ENCODE peak calls at places on chromosomes 2 and 18, in five cellular contexts. U, K, J, M and W are unnamed samples.

GRCh38 chr2:125169764-125170146 is 1144.7 kb downstream of the CNTNAP5 start:
- DNase-seq in U (no peak), K (no peak), J (no peak), M (no peak), W (no peak)

GRCh38 chr2:122960727-122961641 is 1064.1 kb upstream of the CNTNAP5 start:
- DNase-seq in U (no peak), K (no peak), J (no peak), M (no peak), W (no peak)

GRCh38 chr2:196660264-196660663 is 20.7 kb downstream of the CCDC150 start:
- DNase-seq in U (no peak), K (no peak), J (no peak), M (no peak), W (no peak)

GRCh38 chr2:184558713-184559464 is 39.4 kb upstream of the ZNF804A start:
- DNase-seq in U (no peak), K (no peak), J (no peak), M (no peak), W (no peak)

GRCh38 chr2:25483584-25484266 is 142.0 kb upstream of the DNMT3A start:
- DNase-seq in U (no peak), K (no peak), J (no peak), M (no peak), W (no peak)

GRCh38 chr2:226131299-226131784 is 668.3 kb downstream of the IRS1 start:
- DNase-seq in U (no peak), K (no peak), J (no peak), M (no peak), W (no peak)

GRCh38 chr2:45754087-45755015 is 102.9 kb downstream of the PRKCE start:
- DNase-seq in U (no peak), K (no peak), J (no peak), M (no peak), W (no peak)

GRCh38 chr2:223725986-223726970 is 111.1 kb downstream of the AP1S3 start:
- DNase-seq in U (no peak), K (no peak), J (no peak), M (no peak), W (no peak)

GRCh38 chr2:172098287-172098649 is 4.4 kb downstream of the DLX2 start:
- DNase-seq in U (no peak), K (no peak), J (no peak), M (peak), W (no peak)

GRCh38 chr2:181777654-181778053 is 97.3 kb upstream of the NEUROD1 start:
- DNase-seq in U (no peak), K (no peak), J (no peak), M (no peak), W (no peak)

GRCh38 chr2:191105082-191105481 is 45.7 kb downstream of the STAT4 start:
- DNase-seq in U (no peak), K (no peak), J (no peak), M (no peak), W (no peak)

GRCh38 chr2:71606244-71606643 is 152.9 kb downstream of the DYSF start:
- DNase-seq in U (no peak), K (peak), J (no peak), M (no peak), W (no peak)

GRCh38 chr18:13300796-13301195 is 82.2 kb downstream of the LDLRAD4 start:
- DNase-seq in U (no peak), K (no peak), J (no peak), M (no peak), W (no peak)

GRCh38 chr2:195094330-195094729 is 562.7 kb upstream of the SLC39A10 start:
- DNase-seq in U (no peak), K (no peak), J (no peak), M (no peak), W (no peak)

GRCh38 chr18:76456823-76457222 is 38.2 kb downstream of the ZNF516 start:
- DNase-seq in U (no peak), K (no peak), J (no peak), M (no peak), W (no peak)

GRCh38 chr2:117859924-117860647 is 45.6 kb downstream of the DDX18 start:
- DNase-seq in U (no peak), K (no peak), J (no peak), M (no peak), W (no peak)

GRCh38 chr2:167196461-167197252 is 308.4 kb downstream of the XIRP2 start:
- DNase-seq in U (no peak), K (no peak), J (no peak), M (no peak), W (no peak)

GRCh38 chr2:182827182-182827879 is 39.1 kb downstream of the FRZB start:
- DNase-seq in U (no peak), K (no peak), J (no peak), M (no peak), W (no peak)

GRCh38 chr2:5544205-5544786 is 147.9 kb upstream of the SOX11 start:
- DNase-seq in U (no peak), K (no peak), J (no peak), M (no peak), W (no peak)

GRCh38 chr2:234839285-234839684 is 112.5 kb upstream of the SH3BP4 start:
- DNase-seq in U (no peak), K (no peak), J (no peak), M (no peak), W (no peak)

GRCh38 chr2:12222561-12222960 is 476.1 kb downstream of the LPIN1 start:
- DNase-seq in U (no peak), K (no peak), J (no peak), M (no peak), W (no peak)

GRCh38 chr2:185144159-185144919 is 546.0 kb downstream of the ZNF804A start:
- DNase-seq in U (no peak), K (no peak), J (no peak), M (no peak), W (no peak)

GRCh38 chr2:108403494-108403893 is 25.7 kb downstream of the SULT1C4 start:
- DNase-seq in U (peak), K (no peak), J (no peak), M (no peak), W (no peak)

GRCh38 chr2:70463581-70463980 is 90.0 kb downstream of the TGFA start:
- DNase-seq in U (no peak), K (no peak), J (no peak), M (no peak), W (no peak)

GRCh38 chr2:943461-943797 is 7.2 kb upstream of the SNTG2 start:
- DNase-seq in U (no peak), K (no peak), J (no peak), M (no peak), W (no peak)

GRCh38 chr18:73942081-73942625 is 205.5 kb downstream of the FBXO15 start:
- DNase-seq in U (no peak), K (no peak), J (no peak), M (no peak), W (no peak)

GRCh38 chr2:182240862-182241371 is 185.9 kb downstream of the PDE1A start:
- DNase-seq in U (peak), K (peak), J (no peak), M (peak), W (no peak)

GRCh38 chr18:39994521-39994920 is 1960.5 kb upstream of the PIK3C3 start:
- DNase-seq in U (no peak), K (no peak), J (no peak), M (no peak), W (no peak)

GRCh38 chr2:163909411-163910080 is 173.7 kb upstream of the FIGN start:
- DNase-seq in U (no peak), K (no peak), J (no peak), M (no peak), W (no peak)

GRCh38 chr2:99697811-99698568 is 208.2 kb upstream of the REV1 start:
- DNase-seq in U (no peak), K (no peak), J (no peak), M (no peak), W (no peak)

GRCh38 chr2:42809876-42810125 is 17.4 kb upstream of the HAAO start:
- DNase-seq in U (peak), K (peak), J (peak), M (no peak), W (peak)

GRCh38 chr2:149908731-149909690 is 321.4 kb upstream of the MMADHC start:
- DNase-seq in U (no peak), K (no peak), J (no peak), M (no peak), W (no peak)

GRCh38 chr18:55381277-55381676 is 206.7 kb downstream of the TCF4 start:
- DNase-seq in U (no peak), K (no peak), J (no peak), M (no peak), W (no peak)

GRCh38 chr2:206981739-206982336 is 42.5 kb downstream of the CPO start:
- DNase-seq in U (peak), K (peak), J (peak), M (peak), W (peak)

GRCh38 chr2:206979922-206980321 is 40.6 kb downstream of the CPO start:
- DNase-seq in U (no peak), K (no peak), J (no peak), M (no peak), W (no peak)

GRCh38 chr2:206982360-206982759 is 43.0 kb downstream of the CPO start:
- DNase-seq in U (no peak), K (no peak), J (no peak), M (no peak), W (no peak)

GRCh38 chr2:206980413-206980812 is 41.1 kb downstream of the CPO start:
- DNase-seq in U (no peak), K (no peak), J (no peak), M (no peak), W (no peak)

DNA sequence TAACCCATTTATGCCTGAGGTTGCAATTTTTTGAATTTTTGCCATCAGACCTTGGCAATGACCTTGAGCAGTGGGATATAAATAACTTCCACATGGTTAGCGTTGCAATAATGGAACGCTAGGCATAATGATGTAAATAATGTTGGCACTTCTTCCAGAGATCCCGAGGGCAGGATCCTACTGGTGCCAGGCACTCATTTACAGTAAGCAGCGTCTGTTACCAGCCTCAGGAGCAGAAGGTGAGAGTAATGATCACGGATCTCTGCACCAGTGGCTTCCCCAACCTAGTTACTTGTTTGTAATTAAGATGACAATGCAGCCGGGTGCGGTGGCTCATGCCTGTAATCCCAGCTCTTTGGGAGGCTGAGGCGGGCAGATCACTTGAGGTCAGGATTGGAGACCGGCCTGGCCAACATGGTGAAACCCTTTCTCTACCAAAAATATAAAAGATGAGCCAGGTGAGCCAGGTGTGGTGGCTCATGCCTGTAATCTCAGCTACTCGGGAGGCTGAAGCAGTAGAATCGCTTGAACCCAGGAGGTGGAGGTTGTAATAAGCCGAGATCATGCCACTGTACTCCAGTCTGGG is 41.9 kb downstream of the CPO start:
- DNase-seq in U (no peak), K (no peak), J (no peak), M (no peak), W (no peak)
- TF ChIP-seq CTCF in U (no peak), K (no peak), J (no peak), M (no peak), W (no peak)

GRCh38 chr2:188046437-188046836 is 245.2 kb upstream of the GULP1 start:
- DNase-seq in U (no peak), K (no peak), J (no peak), M (no peak), W (no peak)

GRCh38 chr2:188047760-188048159 is 243.9 kb upstream of the GULP1 start:
- DNase-seq in U (no peak), K (no peak), J (no peak), M (no peak), W (no peak)

GRCh38 chr2:188050716-188051115 is 241.0 kb upstream of the GULP1 start:
- DNase-seq in U (no peak), K (no peak), J (no peak), M (no peak), W (no peak)
- TF ChIP-seq CTCF in U (no peak), K (no peak), J (no peak), M (no peak), W (no peak)

DNA sequence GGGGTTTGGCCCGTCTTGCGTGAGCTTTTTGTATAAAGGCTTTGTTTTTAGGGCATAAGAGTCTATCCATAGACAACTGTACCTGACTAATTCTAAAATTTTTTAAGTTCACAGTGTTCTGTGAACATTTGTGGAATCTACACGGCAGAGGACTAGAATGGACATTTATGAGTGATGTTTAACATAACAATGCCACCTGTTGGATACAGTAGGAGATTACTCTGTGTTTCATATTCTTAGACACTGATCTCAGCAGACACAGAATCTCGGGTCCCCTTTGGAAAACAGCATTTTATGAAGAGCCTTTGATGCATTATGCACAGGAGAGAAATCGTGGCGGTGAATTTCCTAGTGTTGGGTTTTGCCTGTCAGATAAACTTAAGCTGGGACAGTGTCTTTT is 752.2 kb downstream of the DPP10 start:
- DNase-seq in U (no peak), K (no peak), J (no peak), M (no peak), W (no peak)
- TF ChIP-seq CTCF in U (no peak), K (no peak), J (no peak), M (peak), W (no peak)

DNA sequence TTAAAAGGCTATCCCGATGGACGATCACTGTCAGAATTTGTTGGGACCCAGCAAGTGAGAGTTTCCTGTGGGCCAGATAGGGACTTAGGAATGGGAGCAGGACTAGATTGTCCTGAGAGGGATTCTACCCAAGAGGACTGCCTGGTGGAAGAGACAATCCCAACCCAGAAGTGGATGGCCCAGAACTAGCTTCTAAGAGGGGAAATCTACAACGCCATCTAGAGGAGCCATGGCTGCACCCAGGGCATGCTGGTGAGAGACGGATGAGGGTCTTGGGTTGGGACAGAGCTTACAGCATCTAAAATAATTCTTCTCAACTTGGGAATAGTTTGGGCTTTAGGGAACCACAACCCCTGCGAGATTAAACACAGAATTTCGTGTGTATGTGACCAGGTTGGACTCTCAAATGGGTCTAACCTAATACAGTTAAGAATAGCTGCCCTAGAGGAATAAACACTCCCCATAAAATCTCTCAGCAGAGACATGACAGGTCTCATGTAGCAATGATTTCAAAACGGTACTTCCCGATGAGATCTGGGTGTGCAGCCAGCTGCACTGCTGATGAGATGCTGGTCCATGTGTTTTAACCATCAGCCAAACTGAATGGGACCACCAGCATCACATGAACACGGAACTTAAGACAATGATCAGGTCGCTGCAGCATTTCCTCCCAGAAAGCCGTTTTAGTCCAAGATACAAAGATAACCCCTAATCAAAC is 50.8 kb downstream of the CCBE1 start:
- DNase-seq in U (no peak), K (no peak), J (no peak), M (no peak), W (no peak)
- TF ChIP-seq CTCF in U (no peak), K (no peak), J (no peak), M (peak), W (no peak)

GRCh38 chr18:21489119-21489750 is 111.3 kb downstream of the ESCO1 start:
- DNase-seq in U (peak), K (peak), J (peak), M (peak), W (no peak)
- TF ChIP-seq CTCF in U (peak), K (peak), J (peak), M (peak), W (peak)

GRCh38 chr2:133588144-133588543 is 19.9 kb upstream of the NCKAP5 start:
- DNase-seq in U (no peak), K (no peak), J (no peak), M (no peak), W (no peak)

GRCh38 chr2:133586978-133587377 is 18.7 kb upstream of the NCKAP5 start:
- DNase-seq in U (no peak), K (no peak), J (no peak), M (no peak), W (no peak)

GRCh38 chr2:133596701-133597393 is 28.6 kb upstream of the NCKAP5 start:
- DNase-seq in U (no peak), K (no peak), J (no peak), M (no peak), W (no peak)

GRCh38 chr2:133591164-133591563 is 22.9 kb upstream of the NCKAP5 start:
- DNase-seq in U (peak), K (no peak), J (no peak), M (no peak), W (no peak)
- TF ChIP-seq CTCF in U (no peak), K (no peak), J (no peak), M (no peak), W (no peak)

DNA sequence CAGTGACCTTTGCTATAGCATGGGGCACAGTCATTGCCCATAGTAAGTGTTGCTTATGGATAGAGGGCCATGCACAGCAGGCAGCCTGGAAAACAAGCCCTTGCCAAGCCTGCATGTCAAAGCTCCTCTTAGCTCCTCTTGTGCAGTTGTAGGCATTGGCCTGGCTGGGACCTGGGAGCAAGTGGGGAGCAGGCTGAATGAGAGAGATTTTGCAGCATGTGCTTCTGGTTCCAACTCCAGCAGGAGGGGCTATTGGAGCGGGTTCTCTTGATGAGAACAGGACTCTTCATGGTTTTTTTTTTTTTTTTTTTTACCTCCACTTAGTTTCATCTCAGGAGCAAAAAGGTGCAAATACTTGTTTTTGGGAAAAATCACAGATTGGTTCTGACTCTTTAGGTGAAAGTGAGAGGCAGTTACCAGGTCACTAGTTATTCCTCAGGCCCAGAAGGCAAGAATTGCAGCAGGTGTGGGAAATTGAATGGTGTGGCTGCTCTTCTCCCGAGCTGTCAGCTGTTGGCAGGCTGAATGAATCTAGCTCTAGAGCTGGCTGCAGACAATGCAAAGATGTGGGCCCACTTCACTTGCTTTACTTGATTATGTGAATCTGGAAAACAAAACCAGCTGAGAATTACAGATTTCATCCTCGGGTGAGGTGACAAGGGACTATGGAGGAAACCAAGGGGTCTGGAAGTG is 95.9 kb downstream of the MAP4K4 start:
- DNase-seq in U (no peak), K (no peak), J (peak), M (no peak), W (no peak)
- TF ChIP-seq CTCF in U (no peak), K (no peak), J (no peak), M (no peak), W (peak)

DNA sequence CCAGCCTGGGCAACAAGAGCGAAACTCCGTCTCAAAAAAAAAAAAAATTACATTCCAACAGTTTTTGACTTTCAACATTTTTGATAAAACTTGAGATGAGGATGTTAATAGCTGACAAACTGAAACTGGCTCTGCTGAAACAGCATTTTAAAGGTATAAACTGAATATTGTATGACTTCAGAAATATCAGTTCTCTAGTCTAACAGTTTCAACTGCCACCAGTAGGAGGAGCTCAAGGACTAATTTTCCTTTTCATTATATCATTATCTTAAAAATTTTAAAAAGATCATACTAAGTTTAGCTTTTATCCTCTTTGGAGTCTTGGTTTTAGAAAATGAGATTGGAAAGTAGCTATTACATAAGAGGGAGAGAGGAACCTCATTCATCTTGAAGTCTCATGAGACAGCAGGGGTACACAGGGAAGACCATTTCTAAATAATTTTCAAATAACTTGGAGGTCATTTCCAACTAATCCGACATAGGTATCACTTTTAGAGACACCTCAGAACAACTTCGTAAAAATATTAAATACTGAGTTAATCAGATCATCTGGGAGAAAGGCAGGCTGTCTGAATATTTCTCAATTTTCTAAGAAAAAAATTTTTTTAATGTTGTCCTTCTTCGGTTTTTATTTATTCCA is 37.6 kb upstream of the MCM6 start:
- DNase-seq in U (no peak), K (peak), J (peak), M (peak), W (no peak)
- TF ChIP-seq CTCF in U (peak), K (peak), J (peak), M (peak), W (peak)

GRCh38 chr18:3235846-3236245 is 11.8 kb upstream of the MYL12A start:
- DNase-seq in U (no peak), K (no peak), J (no peak), M (no peak), W (no peak)
- TF ChIP-seq CTCF in U (no peak), K (no peak), J (no peak), M (no peak), W (no peak)